ENCODE peak calls at places on chromosomes 6 and 20, in five cellular contexts. M is A549, B is tibial nerve, J is IMR-90, O is body of pancreas. P is an unnamed sample.

GRCh38 chr20:22583773-22584629 is at the start of gene FOXA2:
- DNase-seq in M (peak; percentile 96), B (no peak), J (no peak), O (peak; percentile 93), P (no peak)

GRCh38 chr6:169700296-169700695 is 1.5 kb downstream of the WDR27 start:
- DNase-seq in M (no peak), B (no peak), J (peak; percentile 29), O (no peak), P (no peak)

GRCh38 chr6:123604067-123604466 is 32.7 kb downstream of the TRDN start:
- DNase-seq in M (no peak), B (no peak), J (no peak), O (no peak), P (peak; percentile 50)

GRCh38 chr6:32293695-32294094 is 69.8 kb upstream of the NOTCH4 start:
- DNase-seq in M (no peak), B (no peak), J (no peak), O (no peak), P (no peak)

GRCh38 chr20:2032168-2032567 is 38.3 kb upstream of the PDYN start:
- DNase-seq in M (no peak), B (no peak), J (no peak), O (no peak), P (no peak)

GRCh38 chr20:17995967-17996819 is 27.4 kb downstream of the MGME1 start:
- DNase-seq in M (peak; percentile 58), B (no peak), J (peak; percentile 74), O (peak; percentile 22), P (no peak)

GRCh38 chr20:8798505-8798904 is 270.4 kb upstream of the PLCB4 start:
- DNase-seq in M (no peak), B (no peak), J (no peak), O (no peak), P (no peak)

GRCh38 chr20:49186535-49187329 is 1.4 kb downstream of the STAU1 start:
- DNase-seq in M (peak; percentile 52), B (no peak), J (peak; percentile 62), O (peak; percentile 65), P (peak; percentile 20)

GRCh38 chr6:160735523-160735922 is 33.5 kb downstream of the PLG start:
- DNase-seq in M (no peak), B (no peak), J (no peak), O (no peak), P (no peak)

GRCh38 chr20:31593221-31594001 is 11.7 kb upstream of the ID1 start:
- DNase-seq in M (peak; percentile 100), B (no peak), J (peak; percentile 89), O (no peak), P (no peak)

GRCh38 chr6:119484598-119484997 is 135.0 kb upstream of the MAN1A1 start:
- DNase-seq in M (no peak), B (no peak), J (peak; percentile 94), O (peak; percentile 64), P (no peak)

GRCh38 chr6:69756907-69757306 is 39.9 kb downstream of the LMBRD1 start:
- DNase-seq in M (no peak), B (no peak), J (no peak), O (no peak), P (no peak)

GRCh38 chr20:31256959-31257358 is 505 bp upstream of the DEFB115 start:
- DNase-seq in M (no peak), B (no peak), J (no peak), O (no peak), P (no peak)

GRCh38 chr6:6407061-6407723 is 86.7 kb upstream of the F13A1 start:
- DNase-seq in M (no peak), B (no peak), J (no peak), O (no peak), P (no peak)

GRCh38 chr6:67221226-67221625 is 1413.9 kb upstream of the ADGRB3 start:
- DNase-seq in M (no peak), B (no peak), J (no peak), O (no peak), P (no peak)

GRCh38 chr20:38229376-38230252 is 30.9 kb downstream of the KIAA1755 start:
- DNase-seq in M (no peak), B (no peak), J (no peak), O (no peak), P (peak; percentile 7)

GRCh38 chr6:90222724-90223198 is 73.9 kb downstream of the BACH2 start:
- DNase-seq in M (peak; percentile 69), B (no peak), J (peak; percentile 65), O (no peak), P (no peak)

GRCh38 chr6:135974416-135974815 is 122.9 kb downstream of the PDE7B start:
- DNase-seq in M (no peak), B (no peak), J (no peak), O (no peak), P (no peak)

GRCh38 chr20:6583134-6583738 is 184.2 kb upstream of the BMP2 start:
- DNase-seq in M (peak; percentile 45), B (no peak), J (peak; percentile 55), O (peak; percentile 66), P (no peak)

GRCh38 chr20:47358672-47359532 is 2.4 kb upstream of the ZMYND8 start:
- DNase-seq in M (peak; percentile 97), B (peak; percentile 72), J (peak; percentile 90), O (peak; percentile 92), P (peak; percentile 88)

GRCh38 chr6:26045046-26045938 is 41.9 kb upstream of the HFE start:
- DNase-seq in M (peak; percentile 86), B (peak; percentile 64), J (peak; percentile 94), O (peak; percentile 81), P (peak; percentile 84)

DNA sequence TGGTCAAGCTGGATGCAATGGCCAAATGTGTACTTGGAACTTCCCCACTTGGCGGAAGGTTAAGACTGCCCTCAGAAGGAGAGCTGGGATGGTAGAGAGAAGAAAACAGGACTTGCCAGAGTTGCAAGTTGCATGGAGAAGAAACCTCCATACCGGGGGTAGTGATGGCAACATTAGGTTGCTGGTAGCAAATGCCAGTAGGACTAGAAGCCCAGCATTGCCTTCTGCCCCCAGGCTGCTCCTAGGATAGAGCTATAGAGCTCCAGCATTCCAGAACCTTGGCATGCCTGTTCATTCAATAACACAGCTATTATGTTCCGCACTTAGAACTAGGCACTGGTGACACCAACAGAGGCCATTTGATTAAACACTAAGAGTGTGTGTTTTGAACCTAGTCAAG is 26.6 kb downstream of the TFEB start:
- DNase-seq in M (no peak), B (no peak), J (no peak), O (no peak), P (no peak)
- H3K4me1 ChIP-seq in M (peaks cover 59% of the 10 kb centered on the region), B (peaks cover 77% of the 10 kb centered on the region), J (peaks cover 27% of the 10 kb centered on the region), O (peaks cover 35% of the 10 kb centered on the region), P (peaks cover 96% of the 10 kb centered on the region)

DNA sequence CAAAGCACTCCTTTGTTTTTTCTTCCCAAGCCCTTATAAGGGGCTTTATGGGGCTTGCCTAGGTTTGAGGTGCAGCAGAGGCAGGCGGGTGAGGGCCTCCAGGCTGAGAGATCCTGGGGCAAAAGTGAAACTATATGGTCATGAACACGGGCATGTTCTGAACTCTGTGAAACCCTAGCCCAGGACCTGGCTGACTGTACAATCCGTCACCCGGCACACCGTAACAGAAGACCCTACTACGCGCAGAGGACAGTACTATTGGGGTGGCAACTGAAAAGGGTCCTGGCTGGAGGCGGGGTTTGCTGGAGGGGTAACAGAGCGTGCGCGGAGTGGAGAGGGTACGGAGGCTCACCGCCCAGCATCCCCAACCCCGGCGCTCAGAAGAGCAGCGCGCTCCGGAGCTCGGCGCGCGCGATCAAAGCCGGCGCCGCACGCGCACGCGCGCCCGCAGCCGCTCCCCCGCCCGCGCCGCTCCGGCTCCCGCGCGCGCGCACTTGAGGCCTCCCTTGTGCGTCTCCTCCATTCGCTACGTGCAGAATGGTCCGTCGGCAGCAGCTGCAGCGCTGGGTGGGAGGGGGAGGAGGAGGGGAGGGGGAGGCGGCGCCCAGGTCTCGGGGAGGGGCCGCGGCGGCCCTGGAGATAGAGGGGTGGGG is 54.2 kb downstream of the MRPL14 start:
- DNase-seq in M (peak; percentile 72), B (peak; percentile 43), J (peak; percentile 88), O (peak; percentile 80), P (peak; percentile 68)
- TF ChIP-seq POLR2A in M (peak; percentile 35), B (peak; percentile 44), J (no peak), O (peak; percentile 59), P (peak; percentile 77)

DNA sequence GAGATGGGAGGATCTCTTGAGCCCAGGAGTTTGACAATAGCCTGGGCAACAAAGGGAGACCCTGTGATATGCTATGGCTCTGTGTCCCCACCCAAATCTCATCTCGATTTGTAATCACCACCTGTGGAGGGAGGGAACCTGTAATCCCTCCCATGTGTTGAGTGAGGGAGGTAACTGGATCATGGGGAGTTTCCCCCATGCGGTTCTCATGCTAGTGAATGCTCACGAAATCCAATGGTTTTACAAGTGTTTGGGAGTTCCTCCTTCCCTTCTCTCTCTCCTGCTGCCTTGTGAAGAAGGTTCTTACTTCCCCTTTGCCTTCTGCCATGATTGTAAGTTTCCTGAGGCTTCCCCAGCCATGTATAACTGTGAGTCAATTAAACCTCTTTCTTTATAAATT is 3.4 kb downstream of the NUDT3 start:
- DNase-seq in M (no peak), B (no peak), J (no peak), O (no peak), P (no peak)
- H3K4me1 ChIP-seq in M (peaks cover 32% of the 10 kb centered on the region), B (peaks cover 57% of the 10 kb centered on the region), J (peaks cover 8% of the 10 kb centered on the region), O (peaks cover 29% of the 10 kb centered on the region), P (peaks cover 70% of the 10 kb centered on the region)

GRCh38 chr6:45609141-45609638 is 231.5 kb upstream of the SUPT3H start:
- DNase-seq in M (no peak), B (peak; percentile 21), J (peak; percentile 96), O (no peak), P (peak; percentile 52)
- TF ChIP-seq POLR2A in M (no peak), B (no peak), J (no peak), O (no peak), P (no peak)

GRCh38 chr20:56437196-56437960 is 25.3 kb downstream of the CASS4 start:
- DNase-seq in M (no peak), B (no peak), J (no peak), O (no peak), P (no peak)
- H3K4me1 ChIP-seq in M (no peaks in the 10 kb centered on the region), B (no peaks in the 10 kb centered on the region), J (peaks cover 27% of the 10 kb centered on the region), O (no peaks in the 10 kb centered on the region), P (no peaks in the 10 kb centered on the region)

DNA sequence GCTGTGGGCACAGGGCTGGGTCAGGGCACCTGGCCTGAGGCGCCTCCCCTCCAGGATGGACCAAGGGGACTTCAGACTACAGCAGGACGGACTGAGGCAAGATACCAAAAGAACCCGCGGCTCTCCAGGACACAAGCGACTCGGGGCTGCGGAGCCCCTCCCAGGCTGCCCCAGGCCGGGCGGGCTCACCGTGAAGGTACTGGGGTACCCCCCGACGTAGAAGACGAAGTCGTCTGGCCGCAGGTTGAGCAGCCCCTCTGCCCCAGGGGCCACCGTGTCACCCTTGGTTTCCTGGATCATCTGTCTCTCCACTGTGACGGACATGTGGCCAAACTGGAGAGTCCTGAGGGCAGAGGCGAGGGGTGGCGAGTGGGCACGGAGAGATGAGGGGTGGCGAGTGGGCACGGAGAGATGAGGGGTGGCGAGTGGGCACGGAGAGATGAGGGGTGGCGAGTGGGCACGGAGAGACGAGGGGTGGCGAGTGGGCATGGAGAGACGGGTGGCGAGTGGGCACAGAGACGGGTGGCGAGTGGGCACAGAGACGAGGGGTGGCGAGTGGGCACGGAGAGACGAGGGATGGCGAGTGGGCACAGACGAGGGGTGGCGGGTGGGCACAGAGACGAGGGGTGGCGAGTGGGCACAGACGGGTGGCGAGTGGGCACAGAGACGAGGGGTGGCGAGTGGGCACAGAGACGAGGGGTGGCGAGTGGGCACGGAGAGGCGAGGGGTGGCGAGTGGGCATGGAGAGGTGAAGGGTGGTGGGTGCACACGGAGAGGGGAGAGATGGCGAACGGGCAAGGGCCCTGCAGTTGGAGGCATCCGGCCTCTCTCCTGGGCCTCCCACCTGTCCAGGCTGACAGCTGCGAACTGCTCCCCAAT is 10.9 kb downstream of the ADRM1 start:
- DNase-seq in M (no peak), B (no peak), J (no peak), O (no peak), P (no peak)
- TF ChIP-seq POLR2A in M (no peak), B (no peak), J (no peak), O (no peak), P (no peak)

P was measured in gastrocnemius medialis.